ENCODE peak calls at places on chromosomes 5 and 9, in nine cellular contexts. B is AG10803; C is CD8-positive, alpha-beta memory T cell; U is HFFc6; G is COLO829; Y is kidney; S is Kasumi-1; Z is CD4-positive, alpha-beta T cell; H is activated T-helper 1 cell treated with anti-CD3 and anti-CD28 coated beads, Interleukin-12 subunit alpha, Interleukin-12 subunit beta, Interleukin-2, Interleukin-4 antibody, amounts not matched to agents 30 ng/mL and 10 ng/mL and 1 ng/mL, durations not matched to agents 14 hours and 24 hours and 36 hours. L is an unnamed sample.

GRCh38 chr5:110760158-110760557 is 21.4 kb downstream of the SLC25A46 start:
- DNase-seq in B (no peak), C (no peak), U (no peak), G (no peak), Y (no peak), S (no peak), Z (no peak), H (no peak), L (no peak)

GRCh38 chr5:108858959-108859358 is 111.3 kb downstream of the FER start:
- DNase-seq in B (peak), C (no peak), U (no peak), G (no peak), Y (no peak), S (peak), Z (no peak), H (no peak), L (no peak)

GRCh38 chr5:153489611-153490010 is 859 bp upstream of the GRIA1 start:
- DNase-seq in B (peak), C (no peak), U (peak), G (peak), Y (no peak), S (no peak), Z (no peak), H (no peak), L (no peak)

GRCh38 chr5:163105456-163105855 is 331.9 kb upstream of the CCNG1 start:
- DNase-seq in B (no peak), C (no peak), U (no peak), G (no peak), Y (no peak), S (no peak), Z (no peak), H (no peak), L (peak)

GRCh38 chr5:52452098-52452497 is 335.6 kb upstream of the ITGA1 start:
- DNase-seq in B (no peak), C (no peak), U (no peak), G (no peak), Y (no peak), S (no peak), Z (no peak), H (no peak), L (no peak)

GRCh38 chr9:77011973-77012817 is 7.3 kb upstream of the FOXB2 start:
- DNase-seq in B (peak), C (peak), U (no peak), G (peak), Y (no peak), S (peak), Z (peak), H (peak), L (no peak)

GRCh38 chr5:66807743-66808142 is 211.6 kb downstream of the MAST4 start:
- DNase-seq in B (peak), C (no peak), U (peak), G (peak), Y (no peak), S (no peak), Z (no peak), H (no peak), L (peak)

GRCh38 chr5:159456261-159456660 is 126.0 kb upstream of the IL12B start:
- DNase-seq in B (no peak), C (no peak), U (no peak), G (no peak), Y (no peak), S (no peak), Z (no peak), H (no peak), L (no peak)

GRCh38 chr5:78540335-78541057 is 108.1 kb downstream of the LHFPL2 start:
- DNase-seq in B (no peak), C (no peak), U (no peak), G (peak), Y (peak), S (peak), Z (no peak), H (no peak), L (no peak)

GRCh38 chr5:14147210-14147609 is 4.1 kb downstream of the TRIO start:
- DNase-seq in B (no peak), C (no peak), U (no peak), G (no peak), Y (no peak), S (no peak), Z (no peak), H (no peak), L (no peak)